ENCODE peak calls at places on chromosomes 16 and 17, in seven cellular contexts. One of them, this sample, is unnamed.

GRCh38 chr16:31001507-31002251 is 8.8 kb downstream of the STX1B start:
- DNase-seq in breast epithelium: no peak
- DNase-seq in pancreas: peak; percentile 55
- DNase-seq in fibroblast of lung: no peak
- DNase-seq in heart right ventricle: no peak
- DNase-seq in CD8-positive, alpha-beta T cell: no peak
- DNase-seq in cardiac muscle cell: no peak
- DNase-seq in this sample: no peak

GRCh38 chr17:279776-280175 is 72.8 kb downstream of the RPH3AL start:
- DNase-seq in breast epithelium: no peak
- DNase-seq in pancreas: no peak
- DNase-seq in fibroblast of lung: no peak
- DNase-seq in heart right ventricle: no peak
- DNase-seq in CD8-positive, alpha-beta T cell: no peak
- DNase-seq in cardiac muscle cell: no peak
- DNase-seq in this sample: no peak

GRCh38 chr17:18066866-18067265 is 20.9 kb upstream of the DRG2 start:
- DNase-seq in breast epithelium: no peak
- DNase-seq in pancreas: no peak
- DNase-seq in fibroblast of lung: no peak
- DNase-seq in heart right ventricle: no peak
- DNase-seq in CD8-positive, alpha-beta T cell: no peak
- DNase-seq in cardiac muscle cell: no peak
- DNase-seq in this sample: no peak

GRCh38 chr17:2050246-2050866 is 4.5 kb upstream of the HIC1 start:
- DNase-seq in breast epithelium: no peak
- DNase-seq in pancreas: peak; percentile 91
- DNase-seq in fibroblast of lung: peak; percentile 79
- DNase-seq in heart right ventricle: peak; percentile 72
- DNase-seq in CD8-positive, alpha-beta T cell: peak; percentile 61
- DNase-seq in cardiac muscle cell: peak; percentile 83
- DNase-seq in this sample: no peak

GRCh38 chr17:46009681-46010596 is 10.9 kb downstream of the STH start:
- DNase-seq in breast epithelium: no peak
- DNase-seq in pancreas: no peak
- DNase-seq in fibroblast of lung: peak; percentile 40
- DNase-seq in heart right ventricle: no peak
- DNase-seq in CD8-positive, alpha-beta T cell: no peak
- DNase-seq in cardiac muscle cell: no peak
- DNase-seq in this sample: peak; percentile 62

GRCh38 chr16:82758904-82759303 is 132.1 kb downstream of the CDH13 start:
- DNase-seq in breast epithelium: no peak
- DNase-seq in pancreas: no peak
- DNase-seq in fibroblast of lung: no peak
- DNase-seq in heart right ventricle: no peak
- DNase-seq in CD8-positive, alpha-beta T cell: no peak
- DNase-seq in cardiac muscle cell: no peak
- DNase-seq in this sample: no peak

GRCh38 chr16:19292186-19292585 is 6.7 kb downstream of the CLEC19A start:
- DNase-seq in breast epithelium: no peak
- DNase-seq in pancreas: no peak
- DNase-seq in fibroblast of lung: no peak
- DNase-seq in heart right ventricle: no peak
- DNase-seq in CD8-positive, alpha-beta T cell: no peak
- DNase-seq in cardiac muscle cell: no peak
- DNase-seq in this sample: no peak

GRCh38 chr16:75703341-75703740 is 2.1 kb upstream of the DUXB start:
- DNase-seq in breast epithelium: no peak
- DNase-seq in pancreas: no peak
- DNase-seq in fibroblast of lung: peak; percentile 5
- DNase-seq in heart right ventricle: no peak
- DNase-seq in CD8-positive, alpha-beta T cell: no peak
- DNase-seq in cardiac muscle cell: no peak
- DNase-seq in this sample: no peak

GRCh38 chr17:39027440-39028035 is 60.3 kb upstream of the FBXO47 start:
- DNase-seq in breast epithelium: no peak
- DNase-seq in pancreas: no peak
- DNase-seq in fibroblast of lung: no peak
- DNase-seq in heart right ventricle: no peak
- DNase-seq in CD8-positive, alpha-beta T cell: no peak
- DNase-seq in cardiac muscle cell: no peak
- DNase-seq in this sample: no peak

GRCh38 chr16:48558269-48558915 is 51.6 kb downstream of the N4BP1 start:
- DNase-seq in breast epithelium: no peak
- DNase-seq in pancreas: no peak
- DNase-seq in fibroblast of lung: peak; percentile 55
- DNase-seq in heart right ventricle: no peak
- DNase-seq in CD8-positive, alpha-beta T cell: no peak
- DNase-seq in cardiac muscle cell: no peak
- DNase-seq in this sample: peak; percentile 25

GRCh38 chr17:47225911-47226688 is 17.0 kb downstream of the MYL4 start:
- DNase-seq in breast epithelium: no peak
- DNase-seq in pancreas: no peak
- DNase-seq in fibroblast of lung: peak; percentile 55
- DNase-seq in heart right ventricle: no peak
- DNase-seq in CD8-positive, alpha-beta T cell: no peak
- DNase-seq in cardiac muscle cell: no peak
- DNase-seq in this sample: no peak

GRCh38 chr17:9343513-9343912 is 232.1 kb downstream of the STX8 start:
- DNase-seq in breast epithelium: no peak
- DNase-seq in pancreas: no peak
- DNase-seq in fibroblast of lung: no peak
- DNase-seq in heart right ventricle: no peak
- DNase-seq in CD8-positive, alpha-beta T cell: no peak
- DNase-seq in cardiac muscle cell: peak; percentile 75
- DNase-seq in this sample: no peak

GRCh38 chr17:55768946-55769624 is 18.2 kb downstream of the PCTP start:
- DNase-seq in breast epithelium: no peak
- DNase-seq in pancreas: no peak
- DNase-seq in fibroblast of lung: peak; percentile 24
- DNase-seq in heart right ventricle: no peak
- DNase-seq in CD8-positive, alpha-beta T cell: no peak
- DNase-seq in cardiac muscle cell: no peak
- DNase-seq in this sample: no peak

GRCh38 chr17:78583091-78583490 is 5.9 kb upstream of the DNAH17 start:
- DNase-seq in breast epithelium: no peak
- DNase-seq in pancreas: no peak
- DNase-seq in fibroblast of lung: no peak
- DNase-seq in heart right ventricle: no peak
- DNase-seq in CD8-positive, alpha-beta T cell: no peak
- DNase-seq in cardiac muscle cell: no peak
- DNase-seq in this sample: no peak

GRCh38 chr17:39553326-39553945 is 54.3 kb downstream of the NEUROD2 start:
- DNase-seq in breast epithelium: no peak
- DNase-seq in pancreas: no peak
- DNase-seq in fibroblast of lung: peak; percentile 9
- DNase-seq in heart right ventricle: no peak
- DNase-seq in CD8-positive, alpha-beta T cell: no peak
- DNase-seq in cardiac muscle cell: no peak
- DNase-seq in this sample: peak; percentile 13

GRCh38 chr17:79742951-79743476 is 12.3 kb downstream of the ENPP7 start:
- DNase-seq in breast epithelium: no peak
- DNase-seq in pancreas: peak; percentile 62
- DNase-seq in fibroblast of lung: no peak
- DNase-seq in heart right ventricle: no peak
- DNase-seq in CD8-positive, alpha-beta T cell: no peak
- DNase-seq in cardiac muscle cell: no peak
- DNase-seq in this sample: no peak

GRCh38 chr17:18258356-18259038 is at the start of gene FLII:
- DNase-seq in breast epithelium: no peak
- DNase-seq in pancreas: peak; percentile 90
- DNase-seq in fibroblast of lung: peak; percentile 43
- DNase-seq in heart right ventricle: peak; percentile 64
- DNase-seq in CD8-positive, alpha-beta T cell: peak; percentile 42
- DNase-seq in cardiac muscle cell: peak; percentile 68
- DNase-seq in this sample: no peak

GRCh38 chr16:14070877-14071575 is at the start of gene MRTFB:
- DNase-seq in breast epithelium: peak; percentile 78
- DNase-seq in pancreas: peak; percentile 97
- DNase-seq in fibroblast of lung: peak; percentile 53
- DNase-seq in heart right ventricle: peak; percentile 87
- DNase-seq in CD8-positive, alpha-beta T cell: peak; percentile 73
- DNase-seq in cardiac muscle cell: peak; percentile 88
- DNase-seq in this sample: no peak

GRCh38 chr16:63037761-63038562 is 1001.7 kb upstream of the CDH8 start:
- DNase-seq in breast epithelium: no peak
- DNase-seq in pancreas: no peak
- DNase-seq in fibroblast of lung: no peak
- DNase-seq in heart right ventricle: no peak
- DNase-seq in CD8-positive, alpha-beta T cell: no peak
- DNase-seq in cardiac muscle cell: no peak
- DNase-seq in this sample: no peak

GRCh38 chr16:28112908-28113307 is 49.4 kb upstream of the GSG1L start:
- DNase-seq in breast epithelium: no peak
- DNase-seq in pancreas: no peak
- DNase-seq in fibroblast of lung: no peak
- DNase-seq in heart right ventricle: no peak
- DNase-seq in CD8-positive, alpha-beta T cell: no peak
- DNase-seq in cardiac muscle cell: no peak
- DNase-seq in this sample: no peak

GRCh38 chr17:39209317-39210092 is 9.4 kb downstream of the RPL19 start:
- DNase-seq in breast epithelium: no peak
- DNase-seq in pancreas: no peak
- DNase-seq in fibroblast of lung: peak; percentile 35
- DNase-seq in heart right ventricle: peak; percentile 74
- DNase-seq in CD8-positive, alpha-beta T cell: peak; percentile 53
- DNase-seq in cardiac muscle cell: peak; percentile 75
- DNase-seq in this sample: no peak

GRCh38 chr17:8499171-8499570 is 63.5 kb downstream of the NDEL1 start:
- DNase-seq in breast epithelium: no peak
- DNase-seq in pancreas: no peak
- DNase-seq in fibroblast of lung: no peak
- DNase-seq in heart right ventricle: no peak
- DNase-seq in CD8-positive, alpha-beta T cell: no peak
- DNase-seq in cardiac muscle cell: no peak
- DNase-seq in this sample: no peak

GRCh38 chr17:7632492-7632894 is 2.6 kb downstream of the SHBG start:
- DNase-seq in breast epithelium: no peak
- DNase-seq in pancreas: no peak
- DNase-seq in fibroblast of lung: peak; percentile 64
- DNase-seq in heart right ventricle: no peak
- DNase-seq in CD8-positive, alpha-beta T cell: no peak
- DNase-seq in cardiac muscle cell: peak; percentile 66
- DNase-seq in this sample: no peak

GRCh38 chr16:79286646-79287423 is 313.7 kb downstream of the MAF start:
- DNase-seq in breast epithelium: no peak
- DNase-seq in pancreas: peak; percentile 86
- DNase-seq in fibroblast of lung: no peak
- DNase-seq in heart right ventricle: peak; percentile 47
- DNase-seq in CD8-positive, alpha-beta T cell: no peak
- DNase-seq in cardiac muscle cell: no peak
- DNase-seq in this sample: no peak

GRCh38 chr16:1152651-1153259 is at the start of gene CACNA1H:
- DNase-seq in breast epithelium: no peak
- DNase-seq in pancreas: no peak
- DNase-seq in fibroblast of lung: no peak
- DNase-seq in heart right ventricle: peak; percentile 51
- DNase-seq in CD8-positive, alpha-beta T cell: peak; percentile 46
- DNase-seq in cardiac muscle cell: peak; percentile 73
- DNase-seq in this sample: no peak

GRCh38 chr17:28131592-28131991 is 89.1 kb downstream of the NLK start:
- DNase-seq in breast epithelium: no peak
- DNase-seq in pancreas: no peak
- DNase-seq in fibroblast of lung: peak; percentile 37
- DNase-seq in heart right ventricle: no peak
- DNase-seq in CD8-positive, alpha-beta T cell: no peak
- DNase-seq in cardiac muscle cell: no peak
- DNase-seq in this sample: no peak

GRCh38 chr16:89557230-89557935 is 3.1 kb upstream of the RPL13 start:
- DNase-seq in breast epithelium: peak; percentile 76
- DNase-seq in pancreas: no peak
- DNase-seq in fibroblast of lung: peak; percentile 71
- DNase-seq in heart right ventricle: peak; percentile 85
- DNase-seq in CD8-positive, alpha-beta T cell: peak; percentile 68
- DNase-seq in cardiac muscle cell: peak; percentile 83
- DNase-seq in this sample: peak; percentile 5

GRCh38 chr16:53893731-53894435 is 189.9 kb downstream of the FTO start:
- DNase-seq in breast epithelium: no peak
- DNase-seq in pancreas: no peak
- DNase-seq in fibroblast of lung: peak; percentile 78
- DNase-seq in heart right ventricle: no peak
- DNase-seq in CD8-positive, alpha-beta T cell: no peak
- DNase-seq in cardiac muscle cell: no peak
- DNase-seq in this sample: peak; percentile 21

GRCh38 chr17:31250229-31250628 is 46.8 kb downstream of the OMG start:
- DNase-seq in breast epithelium: no peak
- DNase-seq in pancreas: no peak
- DNase-seq in fibroblast of lung: no peak
- DNase-seq in heart right ventricle: no peak
- DNase-seq in CD8-positive, alpha-beta T cell: no peak
- DNase-seq in cardiac muscle cell: no peak
- DNase-seq in this sample: no peak

GRCh38 chr16:85171004-85171808 is 58.9 kb upstream of the CIBAR2 start:
- DNase-seq in breast epithelium: no peak
- DNase-seq in pancreas: peak; percentile 80
- DNase-seq in fibroblast of lung: peak; percentile 18
- DNase-seq in heart right ventricle: no peak
- DNase-seq in CD8-positive, alpha-beta T cell: no peak
- DNase-seq in cardiac muscle cell: no peak
- DNase-seq in this sample: no peak
- H3K4me3 ChIP-seq in breast epithelium: peak overlapping the region; percentile 55
- H3K4me3 ChIP-seq in pancreas: no peak overlapping the region
- H3K4me3 ChIP-seq in fibroblast of lung: peak overlapping the region; percentile 59
- H3K4me3 ChIP-seq in heart right ventricle: peak overlapping the region; percentile 26
- H3K4me3 ChIP-seq in CD8-positive, alpha-beta T cell: no peak overlapping the region
- H3K4me3 ChIP-seq in cardiac muscle cell: peak overlapping the region; percentile 23
- H3K4me3 ChIP-seq in this sample: peak overlapping the region; percentile 64

GRCh38 chr16:50781043-50781442 is 39.2 kb downstream of the CYLD start:
- DNase-seq in breast epithelium: no peak
- DNase-seq in pancreas: no peak
- DNase-seq in fibroblast of lung: no peak
- DNase-seq in heart right ventricle: no peak
- DNase-seq in CD8-positive, alpha-beta T cell: no peak
- DNase-seq in cardiac muscle cell: no peak
- DNase-seq in this sample: no peak
- TF ChIP-seq CTCF in breast epithelium: no peak
- TF ChIP-seq CTCF in pancreas: no peak
- TF ChIP-seq CTCF in fibroblast of lung: no peak
- TF ChIP-seq CTCF in heart right ventricle: no peak
- TF ChIP-seq CTCF in CD8-positive, alpha-beta T cell: no peak
- TF ChIP-seq CTCF in cardiac muscle cell: no peak
- TF ChIP-seq CTCF in this sample: no peak

DNA sequence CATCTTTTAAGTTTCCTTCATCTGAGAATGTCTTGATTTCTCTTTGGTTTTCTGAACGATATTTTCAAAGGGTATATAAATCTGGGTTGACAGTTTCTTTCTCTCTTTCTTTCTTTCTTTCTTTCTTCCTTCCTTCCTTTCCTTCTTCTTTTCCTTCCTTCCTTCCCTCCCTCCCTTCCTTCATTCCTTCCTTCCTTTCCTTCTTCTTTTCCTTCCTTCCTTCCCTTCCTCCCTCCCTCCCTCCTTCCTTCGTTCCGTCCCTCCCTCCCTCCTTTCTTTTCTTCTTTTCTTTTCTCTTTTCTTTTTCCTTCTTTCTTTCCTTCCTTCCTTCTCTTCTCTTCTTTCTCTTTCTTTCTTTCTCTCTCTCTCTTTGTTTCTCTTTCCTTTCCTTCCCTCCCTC is 7.6 kb upstream of the KRT39 start:
- DNase-seq in breast epithelium: no peak
- DNase-seq in pancreas: no peak
- DNase-seq in fibroblast of lung: no peak
- DNase-seq in heart right ventricle: no peak
- DNase-seq in CD8-positive, alpha-beta T cell: no peak
- DNase-seq in cardiac muscle cell: no peak
- DNase-seq in this sample: no peak
- H3K4me3 ChIP-seq in breast epithelium: no peak overlapping the region
- H3K4me3 ChIP-seq in pancreas: no peak overlapping the region
- H3K4me3 ChIP-seq in fibroblast of lung: no peak overlapping the region
- H3K4me3 ChIP-seq in heart right ventricle: no peak overlapping the region
- H3K4me3 ChIP-seq in CD8-positive, alpha-beta T cell: no peak overlapping the region
- H3K4me3 ChIP-seq in cardiac muscle cell: no peak overlapping the region
- H3K4me3 ChIP-seq in this sample: no peak overlapping the region

GRCh38 chr16:74462361-74462760 is 41.1 kb upstream of the CLEC18B start:
- DNase-seq in breast epithelium: no peak
- DNase-seq in pancreas: no peak
- DNase-seq in fibroblast of lung: no peak
- DNase-seq in heart right ventricle: no peak
- DNase-seq in CD8-positive, alpha-beta T cell: no peak
- DNase-seq in cardiac muscle cell: no peak
- DNase-seq in this sample: no peak
- TF ChIP-seq CTCF in breast epithelium: no peak
- TF ChIP-seq CTCF in pancreas: no peak
- TF ChIP-seq CTCF in fibroblast of lung: no peak
- TF ChIP-seq CTCF in heart right ventricle: no peak
- TF ChIP-seq CTCF in CD8-positive, alpha-beta T cell: no peak
- TF ChIP-seq CTCF in cardiac muscle cell: no peak
- TF ChIP-seq CTCF in this sample: no peak